ENCODE peak calls at places on chromosomes 12 and 14, in seven cellular contexts. One of them, this sample, is unnamed.
A peak's percentile ranks its signal among the peaks of the same experiment; 100 is the strongest.

GRCh38 chr12:47216150-47216677 is 136.5 kb upstream of the AMIGO2 start:
- DNase-seq in fibroblast of lung: no peak
- DNase-seq in cardiac muscle cell: no peak
- DNase-seq in ascending aorta: no peak
- DNase-seq in naive thymus-derived CD4-positive, alpha-beta T cell: peak; percentile 82
- DNase-seq in pancreas: no peak
- DNase-seq in MM.1S: peak; percentile 92
- DNase-seq in this sample: peak; percentile 75

GRCh38 chr14:34085695-34086094 is 134.8 kb upstream of the EGLN3 start:
- DNase-seq in fibroblast of lung: no peak
- DNase-seq in cardiac muscle cell: no peak
- DNase-seq in ascending aorta: no peak
- DNase-seq in naive thymus-derived CD4-positive, alpha-beta T cell: no peak
- DNase-seq in pancreas: no peak
- DNase-seq in MM.1S: no peak
- DNase-seq in this sample: no peak

GRCh38 chr14:81464253-81465001 is 64.3 kb upstream of the STON2 start:
- DNase-seq in fibroblast of lung: peak; percentile 73
- DNase-seq in cardiac muscle cell: peak; percentile 65
- DNase-seq in ascending aorta: no peak
- DNase-seq in naive thymus-derived CD4-positive, alpha-beta T cell: peak; percentile 77
- DNase-seq in pancreas: no peak
- DNase-seq in MM.1S: peak; percentile 74
- DNase-seq in this sample: peak; percentile 57

GRCh38 chr12:101671157-101671791 is 26.2 kb upstream of the CHPT1 start:
- DNase-seq in fibroblast of lung: no peak
- DNase-seq in cardiac muscle cell: no peak
- DNase-seq in ascending aorta: no peak
- DNase-seq in naive thymus-derived CD4-positive, alpha-beta T cell: peak; percentile 71
- DNase-seq in pancreas: no peak
- DNase-seq in MM.1S: peak; percentile 51
- DNase-seq in this sample: peak; percentile 37

GRCh38 chr12:78403136-78403535 is 461.4 kb upstream of the SYT1 start:
- DNase-seq in fibroblast of lung: peak; percentile 46
- DNase-seq in cardiac muscle cell: no peak
- DNase-seq in ascending aorta: no peak
- DNase-seq in naive thymus-derived CD4-positive, alpha-beta T cell: no peak
- DNase-seq in pancreas: no peak
- DNase-seq in MM.1S: no peak
- DNase-seq in this sample: no peak

GRCh38 chr12:94073441-94074051 is 74.8 kb upstream of the PLXNC1 start:
- DNase-seq in fibroblast of lung: peak; percentile 14
- DNase-seq in cardiac muscle cell: no peak
- DNase-seq in ascending aorta: peak; percentile 78
- DNase-seq in naive thymus-derived CD4-positive, alpha-beta T cell: no peak
- DNase-seq in pancreas: no peak
- DNase-seq in MM.1S: no peak
- DNase-seq in this sample: no peak

GRCh38 chr12:79547735-79548347 is 142.9 kb downstream of the PAWR start:
- DNase-seq in fibroblast of lung: peak; percentile 83
- DNase-seq in cardiac muscle cell: peak; percentile 66
- DNase-seq in ascending aorta: no peak
- DNase-seq in naive thymus-derived CD4-positive, alpha-beta T cell: no peak
- DNase-seq in pancreas: peak; percentile 31
- DNase-seq in MM.1S: peak; percentile 35
- DNase-seq in this sample: no peak

GRCh38 chr14:101791919-101792572 is 30.5 kb downstream of the PPP2R5C start:
- DNase-seq in fibroblast of lung: peak; percentile 80
- DNase-seq in cardiac muscle cell: no peak
- DNase-seq in ascending aorta: no peak
- DNase-seq in naive thymus-derived CD4-positive, alpha-beta T cell: peak; percentile 51
- DNase-seq in pancreas: no peak
- DNase-seq in MM.1S: peak; percentile 71
- DNase-seq in this sample: no peak

GRCh38 chr14:96349286-96350075 is 13.7 kb downstream of the ATG2B start:
- DNase-seq in fibroblast of lung: no peak
- DNase-seq in cardiac muscle cell: no peak
- DNase-seq in ascending aorta: no peak
- DNase-seq in naive thymus-derived CD4-positive, alpha-beta T cell: no peak
- DNase-seq in pancreas: no peak
- DNase-seq in MM.1S: no peak
- DNase-seq in this sample: no peak

GRCh38 chr12:123621619-123622530 is 11.6 kb downstream of the EIF2B1 start:
- DNase-seq in fibroblast of lung: no peak
- DNase-seq in cardiac muscle cell: no peak
- DNase-seq in ascending aorta: no peak
- DNase-seq in naive thymus-derived CD4-positive, alpha-beta T cell: no peak
- DNase-seq in pancreas: no peak
- DNase-seq in MM.1S: no peak
- DNase-seq in this sample: no peak

GRCh38 chr12:28415755-28416154 is 225.5 kb downstream of the CCDC91 start:
- DNase-seq in fibroblast of lung: peak; percentile 70
- DNase-seq in cardiac muscle cell: no peak
- DNase-seq in ascending aorta: no peak
- DNase-seq in naive thymus-derived CD4-positive, alpha-beta T cell: no peak
- DNase-seq in pancreas: no peak
- DNase-seq in MM.1S: no peak
- DNase-seq in this sample: no peak

GRCh38 chr12:102990419-102990818 is 32.9 kb downstream of the ASCL1 start:
- DNase-seq in fibroblast of lung: no peak
- DNase-seq in cardiac muscle cell: no peak
- DNase-seq in ascending aorta: no peak
- DNase-seq in naive thymus-derived CD4-positive, alpha-beta T cell: no peak
- DNase-seq in pancreas: no peak
- DNase-seq in MM.1S: no peak
- DNase-seq in this sample: no peak

GRCh38 chr14:75315143-75315542 is 36.5 kb downstream of the FOS start:
- DNase-seq in fibroblast of lung: peak; percentile 83
- DNase-seq in cardiac muscle cell: no peak
- DNase-seq in ascending aorta: no peak
- DNase-seq in naive thymus-derived CD4-positive, alpha-beta T cell: no peak
- DNase-seq in pancreas: peak; percentile 33
- DNase-seq in MM.1S: no peak
- DNase-seq in this sample: no peak

GRCh38 chr12:125280482-125281377 is 215.5 kb downstream of the AACS start:
- DNase-seq in fibroblast of lung: no peak
- DNase-seq in cardiac muscle cell: no peak
- DNase-seq in ascending aorta: no peak
- DNase-seq in naive thymus-derived CD4-positive, alpha-beta T cell: no peak
- DNase-seq in pancreas: no peak
- DNase-seq in MM.1S: no peak
- DNase-seq in this sample: no peak

GRCh38 chr12:9364224-9365176 is 156.3 kb upstream of the PZP start:
- DNase-seq in fibroblast of lung: peak; percentile 78
- DNase-seq in cardiac muscle cell: no peak
- DNase-seq in ascending aorta: no peak
- DNase-seq in naive thymus-derived CD4-positive, alpha-beta T cell: no peak
- DNase-seq in pancreas: no peak
- DNase-seq in MM.1S: peak; percentile 75
- DNase-seq in this sample: no peak

GRCh38 chr12:90938451-90938850 is 16.5 kb downstream of the CCER1 start:
- DNase-seq in fibroblast of lung: peak; percentile 78
- DNase-seq in cardiac muscle cell: no peak
- DNase-seq in ascending aorta: no peak
- DNase-seq in naive thymus-derived CD4-positive, alpha-beta T cell: no peak
- DNase-seq in pancreas: no peak
- DNase-seq in MM.1S: no peak
- DNase-seq in this sample: no peak

GRCh38 chr14:60838601-60839000 is 104.0 kb downstream of the MNAT1 start:
- DNase-seq in fibroblast of lung: no peak
- DNase-seq in cardiac muscle cell: no peak
- DNase-seq in ascending aorta: no peak
- DNase-seq in naive thymus-derived CD4-positive, alpha-beta T cell: no peak
- DNase-seq in pancreas: no peak
- DNase-seq in MM.1S: no peak
- DNase-seq in this sample: no peak

GRCh38 chr12:132461526-132461925 is 28.4 kb upstream of the FBRSL1 start:
- DNase-seq in fibroblast of lung: no peak
- DNase-seq in cardiac muscle cell: no peak
- DNase-seq in ascending aorta: no peak
- DNase-seq in naive thymus-derived CD4-positive, alpha-beta T cell: no peak
- DNase-seq in pancreas: no peak
- DNase-seq in MM.1S: no peak
- DNase-seq in this sample: no peak
- H3K27me3 ChIP-seq in fibroblast of lung: no peaks in the 10 kb centered on the region
- H3K27me3 ChIP-seq in cardiac muscle cell: no peaks in the 10 kb centered on the region
- H3K27me3 ChIP-seq in ascending aorta: no peaks in the 10 kb centered on the region
- H3K27me3 ChIP-seq in naive thymus-derived CD4-positive, alpha-beta T cell: no peaks in the 10 kb centered on the region
- H3K27me3 ChIP-seq in pancreas: no peaks in the 10 kb centered on the region
- H3K27me3 ChIP-seq in MM.1S: peaks cover 11% of the 10 kb centered on the region
- H3K27me3 ChIP-seq in this sample: no peaks in the 10 kb centered on the region

GRCh38 chr14:91387135-91387849 is 30.3 kb downstream of the CCDC88C start:
- DNase-seq in fibroblast of lung: peak; percentile 42
- DNase-seq in cardiac muscle cell: peak; percentile 71
- DNase-seq in ascending aorta: no peak
- DNase-seq in naive thymus-derived CD4-positive, alpha-beta T cell: no peak
- DNase-seq in pancreas: no peak
- DNase-seq in MM.1S: no peak
- DNase-seq in this sample: no peak

GRCh38 chr14:91388551-91388975 is 29.1 kb downstream of the CCDC88C start:
- DNase-seq in fibroblast of lung: peak; percentile 74
- DNase-seq in cardiac muscle cell: no peak
- DNase-seq in ascending aorta: no peak
- DNase-seq in naive thymus-derived CD4-positive, alpha-beta T cell: no peak
- DNase-seq in pancreas: no peak
- DNase-seq in MM.1S: peak; percentile 71
- DNase-seq in this sample: peak; percentile 63

GRCh38 chr14:91390165-91390778 is 27.3 kb downstream of the CCDC88C start:
- DNase-seq in fibroblast of lung: no peak
- DNase-seq in cardiac muscle cell: no peak
- DNase-seq in ascending aorta: no peak
- DNase-seq in naive thymus-derived CD4-positive, alpha-beta T cell: no peak
- DNase-seq in pancreas: no peak
- DNase-seq in MM.1S: no peak
- DNase-seq in this sample: no peak

GRCh38 chr14:91387996-91388395 is 29.6 kb downstream of the CCDC88C start:
- DNase-seq in fibroblast of lung: no peak
- DNase-seq in cardiac muscle cell: no peak
- DNase-seq in ascending aorta: no peak
- DNase-seq in naive thymus-derived CD4-positive, alpha-beta T cell: no peak
- DNase-seq in pancreas: no peak
- DNase-seq in MM.1S: no peak
- DNase-seq in this sample: no peak

DNA sequence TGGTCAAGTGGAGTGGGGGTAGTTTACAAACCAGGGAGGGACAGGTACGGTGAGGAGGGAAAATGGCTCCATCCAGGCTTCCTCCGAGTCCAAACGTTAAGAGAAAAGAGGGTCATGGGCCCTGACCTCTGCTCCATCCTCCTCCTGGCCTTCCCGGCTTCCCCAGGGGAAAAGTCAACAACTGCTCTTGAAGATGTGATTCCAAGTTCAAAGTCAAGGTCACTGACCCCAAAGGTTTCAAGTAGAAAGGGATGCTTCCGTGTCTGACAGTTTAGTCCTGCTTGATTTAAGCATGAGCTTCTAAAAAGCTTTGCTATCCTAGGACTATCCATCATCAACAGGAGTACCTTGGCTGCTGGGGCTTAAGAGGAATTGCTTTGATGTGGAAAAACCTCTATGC is 28.4 kb downstream of the CCDC88C start:
- DNase-seq in fibroblast of lung: no peak
- DNase-seq in cardiac muscle cell: no peak
- DNase-seq in ascending aorta: no peak
- DNase-seq in naive thymus-derived CD4-positive, alpha-beta T cell: no peak
- DNase-seq in pancreas: no peak
- DNase-seq in MM.1S: no peak
- DNase-seq in this sample: no peak
- H3K27ac ChIP-seq in fibroblast of lung: no peak overlapping the region
- H3K27ac ChIP-seq in cardiac muscle cell: no peak overlapping the region
- H3K27ac ChIP-seq in ascending aorta: no peak overlapping the region
- H3K27ac ChIP-seq in naive thymus-derived CD4-positive, alpha-beta T cell: peak overlapping the region; percentile 60
- H3K27ac ChIP-seq in pancreas: no peak overlapping the region
- H3K27ac ChIP-seq in MM.1S: peak overlapping the region; percentile 94
- H3K27ac ChIP-seq in this sample: no peak overlapping the region

DNA sequence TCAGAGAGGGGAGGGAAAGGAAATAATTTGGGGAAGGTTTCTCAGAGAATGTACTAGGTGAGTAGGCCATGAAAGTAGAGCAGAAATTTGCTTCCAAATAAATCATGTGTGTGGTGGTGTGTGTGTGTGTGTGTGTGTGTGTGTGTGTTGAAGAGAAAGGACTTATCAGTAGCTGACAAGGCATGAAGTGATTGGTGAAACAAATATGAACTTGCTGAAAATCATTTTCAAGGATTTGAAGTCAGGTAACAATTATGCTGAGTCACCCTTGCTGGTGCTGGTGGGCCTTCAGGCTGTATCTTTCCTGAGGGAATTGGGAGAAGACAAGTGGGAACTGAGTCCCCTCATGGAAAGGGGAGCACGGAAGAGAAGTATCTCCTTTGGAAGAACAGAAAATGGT is 55.5 kb downstream of the HSD17B6 start:
- DNase-seq in fibroblast of lung: no peak
- DNase-seq in cardiac muscle cell: no peak
- DNase-seq in ascending aorta: no peak
- DNase-seq in naive thymus-derived CD4-positive, alpha-beta T cell: no peak
- DNase-seq in pancreas: no peak
- DNase-seq in MM.1S: no peak
- DNase-seq in this sample: no peak
- H3K4me1 ChIP-seq in fibroblast of lung: no peaks in the 10 kb centered on the region
- H3K4me1 ChIP-seq in cardiac muscle cell: no peaks in the 10 kb centered on the region
- H3K4me1 ChIP-seq in ascending aorta: no peaks in the 10 kb centered on the region
- H3K4me1 ChIP-seq in naive thymus-derived CD4-positive, alpha-beta T cell: no peaks in the 10 kb centered on the region
- H3K4me1 ChIP-seq in pancreas: no peaks in the 10 kb centered on the region
- H3K4me1 ChIP-seq in MM.1S: peaks cover 6% of the 10 kb centered on the region
- H3K4me1 ChIP-seq in this sample: no peaks in the 10 kb centered on the region

DNA sequence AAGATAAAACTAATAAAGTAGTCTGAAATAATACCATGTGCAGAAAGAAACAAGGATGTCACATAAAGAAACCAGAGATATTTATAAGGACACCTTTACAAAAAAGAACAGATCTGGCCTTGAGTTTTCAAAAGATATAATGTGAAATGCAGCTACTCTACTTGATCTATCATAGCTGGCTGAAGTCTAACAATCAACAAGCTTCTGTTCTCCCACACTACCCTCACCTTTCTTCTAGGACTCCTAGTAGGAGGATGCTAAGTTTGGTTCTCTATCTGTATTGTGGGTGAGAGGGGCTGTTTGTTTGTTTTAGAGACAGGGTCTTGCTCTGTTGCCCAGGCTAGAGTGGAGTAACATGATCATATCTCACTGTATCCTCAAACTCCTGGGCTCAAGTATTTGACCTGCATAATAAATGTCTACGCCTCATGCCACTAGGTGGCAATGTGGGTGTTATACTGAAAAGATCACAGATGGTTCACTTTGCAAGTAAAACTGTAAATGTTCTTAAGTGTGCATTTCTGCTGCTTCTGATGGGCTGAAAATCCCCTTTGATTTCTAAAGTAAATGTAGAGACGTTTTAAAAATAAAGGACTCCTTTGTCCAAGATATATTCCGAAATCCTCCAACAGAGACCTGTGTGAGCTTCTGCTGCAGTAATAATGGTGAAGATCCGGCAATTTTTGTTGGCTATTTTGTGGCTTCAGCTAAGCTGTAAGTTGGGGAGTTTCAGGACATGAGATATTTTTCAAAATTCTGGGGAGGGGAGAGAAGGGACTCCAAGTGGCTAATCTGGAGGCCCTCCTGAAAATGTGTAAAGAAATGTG is 269.3 kb downstream of the DAD1 start:
- DNase-seq in fibroblast of lung: peak; percentile 63
- DNase-seq in cardiac muscle cell: peak; percentile 59
- DNase-seq in ascending aorta: no peak
- DNase-seq in naive thymus-derived CD4-positive, alpha-beta T cell: peak; percentile 12
- DNase-seq in pancreas: peak; percentile 17
- DNase-seq in MM.1S: peak; percentile 50
- DNase-seq in this sample: no peak
- H3K27me3 ChIP-seq in fibroblast of lung: no peaks in the 10 kb centered on the region
- H3K27me3 ChIP-seq in cardiac muscle cell: no peaks in the 10 kb centered on the region
- H3K27me3 ChIP-seq in ascending aorta: no peaks in the 10 kb centered on the region
- H3K27me3 ChIP-seq in naive thymus-derived CD4-positive, alpha-beta T cell: no peaks in the 10 kb centered on the region
- H3K27me3 ChIP-seq in pancreas: no peaks in the 10 kb centered on the region
- H3K27me3 ChIP-seq in MM.1S: no peaks in the 10 kb centered on the region
- H3K27me3 ChIP-seq in this sample: no peaks in the 10 kb centered on the region

This sample was measured in CD8-positive, alpha-beta memory T cell.